ENCODE peak calls at places on chromosomes 6 and 20, in seven cellular contexts. N is type B pancreatic cell; A is LoVo; H is activated CD8-positive, alpha-beta memory T cell treated with anti-CD3 and anti-CD28 coated beads, Interleukin-2, amount 50 U/mL, for 48 hours; I is choroid plexus epithelial cell; L is posterior vena cava; Z is mammary epithelial cell. D is an unnamed sample.

GRCh38 chr20:45701104-45701503 is 734 bp upstream of the WFDC13 start:
- DNase-seq in N (no peak), A (no peak), H (no peak), I (no peak), L (no peak), Z (no peak), D (no peak)

GRCh38 chr20:48984575-48985219 is 61.4 kb upstream of the CSE1L start:
- DNase-seq in N (no peak), A (no peak), H (no peak), I (peak; percentile 60), L (no peak), Z (no peak), D (no peak)

GRCh38 chr20:58094698-58095097 is 133.8 kb downstream of the ANKRD60 start:
- DNase-seq in N (no peak), A (no peak), H (no peak), I (no peak), L (no peak), Z (no peak), D (no peak)

GRCh38 chr20:7722564-7722963 is 217.7 kb downstream of the HAO1 start:
- DNase-seq in N (no peak), A (no peak), H (no peak), I (no peak), L (no peak), Z (no peak), D (no peak)

GRCh38 chr6:158803733-158804143 is 15.4 kb downstream of the EZR start:
- DNase-seq in N (no peak), A (no peak), H (no peak), I (peak; percentile 64), L (no peak), Z (peak; percentile 66), D (peak; percentile 49)

GRCh38 chr20:8127553-8128255 is 4.4 kb upstream of the PLCB1 start:
- DNase-seq in N (no peak), A (no peak), H (no peak), I (no peak), L (no peak), Z (no peak), D (no peak)

GRCh38 chr6:148874698-148875293 is 128.0 kb downstream of the UST start:
- DNase-seq in N (no peak), A (no peak), H (no peak), I (peak; percentile 63), L (no peak), Z (peak; percentile 82), D (no peak)

GRCh38 chr20:14337400-14338171 is at the start of gene FLRT3:
- DNase-seq in N (peak; percentile 83), A (peak; percentile 90), H (no peak), I (peak; percentile 98), L (peak; percentile 84), Z (peak; percentile 98), D (no peak)

GRCh38 chr20:36121981-36122930 is 32.3 kb upstream of the EPB41L1 start:
- DNase-seq in N (no peak), A (peak; percentile 85), H (no peak), I (no peak), L (no peak), Z (peak; percentile 81), D (no peak)

GRCh38 chr20:43631598-43631997 is 35.3 kb upstream of the MYBL2 start:
- DNase-seq in N (no peak), A (no peak), H (peak; percentile 7), I (no peak), L (no peak), Z (no peak), D (no peak)

GRCh38 chr6:34301408-34301807 is 52.6 kb upstream of the SMIM29 start:
- DNase-seq in N (no peak), A (no peak), H (no peak), I (peak; percentile 94), L (peak; percentile 85), Z (no peak), D (no peak)

GRCh38 chr6:115310156-115310555 is 750.5 kb downstream of the FRK start:
- DNase-seq in N (no peak), A (no peak), H (no peak), I (no peak), L (no peak), Z (peak; percentile 35), D (no peak)

GRCh38 chr6:129954749-129955431 is 63.5 kb upstream of the L3MBTL3 start:
- DNase-seq in N (no peak), A (no peak), H (no peak), I (no peak), L (no peak), Z (peak; percentile 59), D (no peak)

GRCh38 chr6:45576648-45577624 is 199.2 kb upstream of the SUPT3H start:
- DNase-seq in N (no peak), A (no peak), H (no peak), I (no peak), L (no peak), Z (no peak), D (no peak)

GRCh38 chr6:55734256-55734655 is 141.1 kb downstream of the BMP5 start:
- DNase-seq in N (no peak), A (no peak), H (no peak), I (peak; percentile 26), L (no peak), Z (peak; percentile 9), D (no peak)

GRCh38 chr6:26270121-26270861 is 94.7 kb upstream of the BTN3A2 start:
- DNase-seq in N (no peak), A (peak; percentile 29), H (no peak), I (peak; percentile 36), L (no peak), Z (no peak), D (no peak)

GRCh38 chr20:3661060-3661820 is 2.0 kb downstream of the GFRA4 start:
- DNase-seq in N (peak; percentile 57), A (no peak), H (peak; percentile 46), I (no peak), L (peak; percentile 74), Z (no peak), D (no peak)

GRCh38 chr20:62066339-62066982 is 780 bp upstream of the TAF4 start:
- DNase-seq in N (no peak), A (peak; percentile 42), H (peak; percentile 76), I (peak; percentile 36), L (peak; percentile 80), Z (peak; percentile 25), D (no peak)

GRCh38 chr20:32767418-32768198 is 5.4 kb downstream of the DNMT3B start:
- DNase-seq in N (no peak), A (no peak), H (no peak), I (no peak), L (no peak), Z (no peak), D (no peak)

GRCh38 chr6:106442351-106442750 is 81.8 kb downstream of the CRYBG1 start:
- DNase-seq in N (no peak), A (peak; percentile 72), H (no peak), I (no peak), L (no peak), Z (no peak), D (no peak)

GRCh38 chr6:107207251-107207890 is 92.1 kb upstream of the BEND3 start:
- DNase-seq in N (no peak), A (no peak), H (no peak), I (no peak), L (no peak), Z (no peak), D (no peak)